ENCODE peak calls at places on chromosomes 7 and 10, in seven cellular contexts. H is Peyer's patch, A is ovary, F is HCT116, Y is fibroblast of lung, G is colonic mucosa, P is heart right ventricle. S is an unnamed sample.
A peak's percentile ranks its signal among the peaks of the same experiment; 100 is the strongest.

GRCh38 chr7:84022686-84023308 is 171.8 kb downstream of the SEMA3A start:
- DNase-seq in G (peak; percentile 51), A (no peak), F (no peak), P (no peak), H (no peak), Y (no peak), S (no peak)

GRCh38 chr7:79806161-79806734 is 328.4 kb upstream of the GNAI1 start:
- DNase-seq in F (peak; percentile 19), H (no peak), A (no peak), G (no peak), Y (peak; percentile 62), P (no peak), S (no peak)

GRCh38 chr7:66013938-66014337 is 31.9 kb upstream of the GUSB start:
- DNase-seq in F (peak; percentile 26), Y (peak; percentile 68), H (no peak), P (peak; percentile 22), G (no peak), A (peak; percentile 33), S (peak; percentile 29)

GRCh38 chr10:132186488-132187413 is at the start of gene DPYSL4:
- DNase-seq in A (no peak), H (no peak), F (no peak), G (no peak), Y (peak; percentile 21), P (no peak), S (no peak)

GRCh38 chr7:142956951-142957623 is 5.1 kb downstream of the KEL start:
- DNase-seq in P (no peak), A (no peak), H (no peak), G (no peak), Y (no peak), F (peak; percentile 10), S (no peak)

GRCh38 chr7:158520825-158521224 is 66.8 kb downstream of the PTPRN2 start:
- DNase-seq in Y (no peak), P (no peak), F (no peak), G (no peak), A (no peak), H (no peak), S (no peak)

GRCh38 chr10:129761981-129762956 is 201.8 kb downstream of the EBF3 start:
- DNase-seq in A (no peak), H (no peak), Y (no peak), G (peak; percentile 6), P (no peak), F (no peak), S (no peak)

GRCh38 chr7:1113548-1113885 is 25.6 kb downstream of the GPER1 start:
- DNase-seq in H (no peak), G (no peak), A (no peak), F (no peak), Y (no peak), P (no peak), S (peak; percentile 6)

GRCh38 chr10:31315453-31315852 is 3.6 kb upstream of the ZEB1 start:
- DNase-seq in G (no peak), H (no peak), Y (peak; percentile 61), P (no peak), A (no peak), F (no peak), S (no peak)

GRCh38 chr10:3053145-3053544 is 14.2 kb upstream of the PFKP start:
- DNase-seq in P (no peak), F (no peak), G (no peak), A (no peak), Y (no peak), H (no peak), S (no peak)

DNA sequence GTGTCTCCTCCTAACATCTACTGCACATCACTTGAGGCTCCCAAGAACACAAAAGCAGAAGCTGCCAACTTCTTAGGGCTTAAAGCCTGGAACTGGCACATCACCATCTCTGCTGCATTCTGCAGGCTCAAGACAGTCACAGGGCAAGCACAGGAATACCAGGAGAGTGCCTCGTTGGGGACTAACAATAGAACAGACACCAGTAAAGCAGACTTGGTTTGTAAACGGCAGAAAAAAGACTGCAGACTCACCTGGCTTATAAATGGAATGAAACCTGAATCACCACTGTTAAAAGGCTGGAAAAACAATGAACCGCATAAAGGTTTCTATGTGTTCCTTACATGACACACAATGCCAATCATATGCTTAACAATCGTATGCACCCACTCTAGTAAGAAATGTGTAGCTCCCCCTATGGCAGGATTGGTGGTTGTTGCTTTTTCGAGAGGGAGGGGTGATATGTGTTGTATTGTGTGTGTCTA is 12.8 kb downstream of the RHEB start:
- DNase-seq in A (no peak), G (no peak), Y (no peak), H (no peak), F (no peak), P (no peak), S (no peak)
- H3K9me3 ChIP-seq in A (no peaks in the 10 kb centered on the region), G (no peaks in the 10 kb centered on the region), Y (no peaks in the 10 kb centered on the region), H (no peaks in the 10 kb centered on the region), F (no peaks in the 10 kb centered on the region), P (no peaks in the 10 kb centered on the region), S (no peaks in the 10 kb centered on the region)

DNA sequence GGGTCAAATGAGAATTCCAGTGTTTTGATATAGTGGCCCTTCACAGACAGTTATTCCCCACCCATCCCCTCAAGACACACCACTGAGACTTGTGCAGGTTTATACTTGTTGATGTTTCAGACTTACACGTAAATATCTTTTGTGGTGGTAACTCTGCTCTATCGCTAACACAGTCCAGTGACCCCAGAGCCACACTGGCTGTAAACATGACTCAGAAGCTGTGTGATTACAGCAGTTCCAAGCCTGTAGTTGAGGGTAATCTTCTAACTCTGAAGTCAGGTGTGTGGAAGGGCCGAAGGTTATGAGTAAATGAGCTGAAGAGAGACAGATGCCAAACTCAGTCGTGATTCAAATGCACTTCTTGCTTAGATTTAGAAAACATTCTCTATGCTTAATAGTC is 19.4 kb downstream of the NOBOX start:
- DNase-seq in Y (no peak), P (no peak), G (peak; percentile 46), H (no peak), F (peak; percentile 60), A (no peak), S (no peak)
- H3K4me3 ChIP-seq in Y (no peak overlapping the region), P (no peak overlapping the region), G (no peak overlapping the region), H (peak overlapping the region; percentile 39), F (peak overlapping the region; percentile 50), A (no peak overlapping the region), S (no peak overlapping the region)

GRCh38 chr7:14834888-14835287 is 67.7 kb downstream of the DGKB start:
- DNase-seq in Y (peak; percentile 55), F (no peak), G (no peak), H (no peak), P (no peak), A (no peak), S (no peak)
- H3K27ac ChIP-seq in Y (no peak overlapping the region), F (no peak overlapping the region), G (no peak overlapping the region), H (no peak overlapping the region), P (peak overlapping the region; percentile 83), A (no peak overlapping the region), S (peak overlapping the region; percentile 73)

GRCh38 chr7:134451656-134452055 is 7.2 kb downstream of the AKR1B1 start:
- DNase-seq in H (no peak), Y (no peak), A (no peak), P (no peak), G (no peak), F (no peak), S (no peak)

GRCh38 chr7:134452419-134452827 is 6.5 kb downstream of the AKR1B1 start:
- DNase-seq in Y (no peak), A (no peak), F (no peak), G (no peak), P (no peak), H (no peak), S (peak; percentile 54)

GRCh38 chr7:134449596-134450194 is 9.2 kb downstream of the AKR1B1 start:
- DNase-seq in G (no peak), H (no peak), A (no peak), P (no peak), Y (no peak), F (no peak), S (no peak)

GRCh38 chr7:134448359-134449229 is 10.3 kb downstream of the AKR1B1 start:
- DNase-seq in A (no peak), H (no peak), P (no peak), Y (peak; percentile 82), G (no peak), F (peak; percentile 21), S (no peak)

DNA sequence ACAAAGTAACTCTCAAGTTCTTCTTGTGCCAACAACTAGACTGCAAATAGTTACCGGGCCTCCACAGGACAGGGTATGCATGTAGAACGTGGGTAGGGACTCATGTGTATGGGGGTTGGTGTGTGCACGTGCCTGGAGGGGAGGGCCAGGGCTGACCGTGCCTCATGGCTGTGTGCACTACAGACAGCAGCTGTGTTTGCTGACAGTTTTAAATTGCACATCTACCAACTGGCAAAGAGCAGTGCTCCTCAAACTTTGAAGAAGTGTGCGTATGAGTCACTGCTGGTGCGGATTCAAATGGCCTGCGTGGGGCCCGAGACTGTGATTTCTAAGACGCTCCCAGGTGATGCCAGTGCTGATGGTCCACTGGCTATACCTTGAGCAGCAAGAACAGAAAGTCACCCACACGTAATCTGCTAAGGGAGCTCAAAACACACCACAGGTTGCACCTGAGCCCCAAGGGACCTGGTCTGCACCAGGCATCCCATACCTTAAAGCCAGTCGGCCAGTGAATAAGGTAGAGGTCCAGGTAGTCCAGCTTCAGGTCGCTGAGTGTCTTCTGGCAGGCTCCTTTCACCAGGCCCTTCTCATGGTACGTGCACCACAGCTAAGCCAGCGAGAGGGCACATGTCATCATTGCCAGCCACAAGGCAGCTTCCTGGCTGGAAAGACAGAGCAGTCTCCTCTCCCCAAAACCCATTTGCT is 8.5 kb downstream of the AKR1B1 start:
- DNase-seq in A (no peak), G (peak; percentile 56), P (no peak), Y (peak; percentile 36), H (no peak), F (no peak), S (no peak)
- H3K9me3 ChIP-seq in A (no peaks in the 10 kb centered on the region), G (no peaks in the 10 kb centered on the region), P (no peaks in the 10 kb centered on the region), Y (no peaks in the 10 kb centered on the region), H (no peaks in the 10 kb centered on the region), F (no peaks in the 10 kb centered on the region), S (no peaks in the 10 kb centered on the region)

GRCh38 chr7:44325811-44326241 is 432 bp upstream of the CAMK2B start:
- DNase-seq in A (no peak), F (no peak), Y (no peak), G (no peak), H (no peak), P (no peak), S (no peak)
- H3K4me3 ChIP-seq in A (no peak overlapping the region), F (no peak overlapping the region), Y (no peak overlapping the region), G (no peak overlapping the region), H (peak overlapping the region; percentile 40), P (peak overlapping the region; percentile 33), S (peak overlapping the region; percentile 68)

GRCh38 chr10:101227765-101228681 is 1.2 kb downstream of the LBX1 start:
- DNase-seq in F (no peak), P (no peak), G (no peak), Y (no peak), A (no peak), H (no peak), S (no peak)

GRCh38 chr10:101226506-101226887 is 2.8 kb downstream of the LBX1 start:
- DNase-seq in G (no peak), A (no peak), P (no peak), H (no peak), Y (no peak), F (no peak), S (no peak)

GRCh38 chr10:101228682-101229274 is 485 bp downstream of the LBX1 start:
- DNase-seq in F (no peak), A (no peak), G (no peak), H (no peak), P (no peak), Y (no peak), S (no peak)

GRCh38 chr10:101225846-101226361 is 3.4 kb downstream of the LBX1 start:
- DNase-seq in G (no peak), A (no peak), F (no peak), Y (no peak), P (no peak), H (no peak), S (no peak)

GRCh38 chr10:101226888-101227736 is 2.2 kb downstream of the LBX1 start:
- DNase-seq in P (no peak), F (no peak), H (no peak), G (no peak), Y (no peak), A (no peak), S (no peak)
- H3K27ac ChIP-seq in P (no peak overlapping the region), F (no peak overlapping the region), H (no peak overlapping the region), G (no peak overlapping the region), Y (no peak overlapping the region), A (no peak overlapping the region), S (no peak overlapping the region)

S was measured in left ventricle myocardium inferior.